ENCODE peak calls at places on chromosomes 6 and 20, in six cellular contexts. G, Z, J, U, S and V are unnamed samples.

GRCh38 chr20:63047946-63048345 is 41.2 kb upstream of the BHLHE23 start:
- DNase-seq in J (no peak), Z (no peak), S (no peak), U (no peak), G (no peak), V (no peak)

GRCh38 chr6:33949111-33949510 is 145.3 kb upstream of the MLN start:
- DNase-seq in Z (no peak), G (no peak), U (no peak), J (no peak), S (no peak), V (no peak)

GRCh38 chr6:90217621-90218496 is 78.8 kb downstream of the BACH2 start:
- DNase-seq in U (no peak), G (no peak), Z (peak; percentile 100), S (no peak), J (peak; percentile 7), V (peak; percentile 25)

GRCh38 chr6:106731144-106731842 is 101.9 kb downstream of the QRSL1 start:
- DNase-seq in S (no peak), Z (peak; percentile 70), G (no peak), U (peak; percentile 69), J (no peak), V (peak; percentile 86)

GRCh38 chr20:38338849-38339520 is 7.3 kb upstream of the LBP start:
- DNase-seq in U (peak; percentile 12), S (peak; percentile 57), G (no peak), J (peak; percentile 70), Z (no peak), V (peak; percentile 21)

GRCh38 chr6:32153835-32154513 is at the start of gene PPT2:
- DNase-seq in G (peak; percentile 71), Z (peak; percentile 71), S (peak; percentile 93), U (peak; percentile 85), J (peak; percentile 91), V (peak; percentile 84)

GRCh38 chr20:31949877-31950646 is 1.8 kb downstream of the PDRG1 start:
- DNase-seq in U (no peak), Z (no peak), G (no peak), S (no peak), J (no peak), V (no peak)

GRCh38 chr6:33962673-33963072 is 158.9 kb upstream of the MLN start:
- DNase-seq in Z (no peak), G (no peak), S (no peak), J (no peak), U (no peak), V (no peak)

GRCh38 chr6:93341900-93342613 is 77.3 kb downstream of the EPHA7 start:
- DNase-seq in J (no peak), S (peak; percentile 20), U (no peak), G (no peak), Z (no peak), V (no peak)